ENCODE peak calls at places on chromosomes 16 and 17, in ten cellular contexts. One of them, this sample, is unnamed.

GRCh38 chr16:79316004-79316458 is 284.5 kb downstream of the MAF start:
- DNase-seq in esophagus muscularis mucosa: no peak
- DNase-seq in heart left ventricle: no peak
- DNase-seq in epithelial cell of esophagus: no peak
- DNase-seq in A549: no peak
- DNase-seq in hepatocyte: no peak
- DNase-seq in MCF 10A: no peak
- DNase-seq in progenitor cell of endocrine pancreas: no peak
- DNase-seq in OCI-LY7: no peak
- DNase-seq in ovary: no peak
- DNase-seq in this sample: no peak

GRCh38 chr16:75695708-75696107 is 5.6 kb downstream of the DUXB start:
- DNase-seq in esophagus muscularis mucosa: no peak
- DNase-seq in heart left ventricle: no peak
- DNase-seq in epithelial cell of esophagus: no peak
- DNase-seq in A549: peak
- DNase-seq in hepatocyte: no peak
- DNase-seq in MCF 10A: peak
- DNase-seq in progenitor cell of endocrine pancreas: no peak
- DNase-seq in OCI-LY7: peak
- DNase-seq in ovary: no peak
- DNase-seq in this sample: no peak

GRCh38 chr17:77887464-77888241 is 70.8 kb upstream of the TNRC6C start:
- DNase-seq in esophagus muscularis mucosa: peak
- DNase-seq in heart left ventricle: peak
- DNase-seq in epithelial cell of esophagus: no peak
- DNase-seq in A549: peak
- DNase-seq in hepatocyte: no peak
- DNase-seq in MCF 10A: peak
- DNase-seq in progenitor cell of endocrine pancreas: no peak
- DNase-seq in OCI-LY7: peak
- DNase-seq in ovary: peak
- DNase-seq in this sample: no peak

GRCh38 chr17:58764373-58764772 is 8.7 kb downstream of the PPM1E start:
- DNase-seq in esophagus muscularis mucosa: no peak
- DNase-seq in heart left ventricle: no peak
- DNase-seq in epithelial cell of esophagus: no peak
- DNase-seq in A549: no peak
- DNase-seq in hepatocyte: no peak
- DNase-seq in MCF 10A: no peak
- DNase-seq in progenitor cell of endocrine pancreas: no peak
- DNase-seq in OCI-LY7: no peak
- DNase-seq in ovary: no peak
- DNase-seq in this sample: no peak

GRCh38 chr17:29590979-29591736 is 1.7 kb upstream of the GIT1 start:
- DNase-seq in esophagus muscularis mucosa: no peak
- DNase-seq in heart left ventricle: peak
- DNase-seq in epithelial cell of esophagus: peak
- DNase-seq in A549: peak
- DNase-seq in hepatocyte: peak
- DNase-seq in MCF 10A: peak
- DNase-seq in progenitor cell of endocrine pancreas: no peak
- DNase-seq in OCI-LY7: peak
- DNase-seq in ovary: peak
- DNase-seq in this sample: no peak

GRCh38 chr17:82647593-82648164 is 565 bp downstream of the WDR45B start:
- DNase-seq in esophagus muscularis mucosa: no peak
- DNase-seq in heart left ventricle: no peak
- DNase-seq in epithelial cell of esophagus: peak
- DNase-seq in A549: peak
- DNase-seq in hepatocyte: peak
- DNase-seq in MCF 10A: peak
- DNase-seq in progenitor cell of endocrine pancreas: peak
- DNase-seq in OCI-LY7: peak
- DNase-seq in ovary: peak
- DNase-seq in this sample: peak

GRCh38 chr17:57909548-57909947 is 45.7 kb downstream of the CUEDC1 start:
- DNase-seq in esophagus muscularis mucosa: no peak
- DNase-seq in heart left ventricle: no peak
- DNase-seq in epithelial cell of esophagus: no peak
- DNase-seq in A549: no peak
- DNase-seq in hepatocyte: no peak
- DNase-seq in MCF 10A: no peak
- DNase-seq in progenitor cell of endocrine pancreas: no peak
- DNase-seq in OCI-LY7: no peak
- DNase-seq in ovary: no peak
- DNase-seq in this sample: no peak

GRCh38 chr17:43314582-43314981 is 80.8 kb upstream of the RNU2-1 start:
- DNase-seq in esophagus muscularis mucosa: no peak
- DNase-seq in heart left ventricle: no peak
- DNase-seq in epithelial cell of esophagus: no peak
- DNase-seq in A549: no peak
- DNase-seq in hepatocyte: no peak
- DNase-seq in MCF 10A: no peak
- DNase-seq in progenitor cell of endocrine pancreas: no peak
- DNase-seq in OCI-LY7: peak
- DNase-seq in ovary: no peak
- DNase-seq in this sample: no peak

GRCh38 chr17:36943250-36944220 is 5.2 kb upstream of the AATF start:
- DNase-seq in esophagus muscularis mucosa: no peak
- DNase-seq in heart left ventricle: no peak
- DNase-seq in epithelial cell of esophagus: no peak
- DNase-seq in A549: no peak
- DNase-seq in hepatocyte: peak
- DNase-seq in MCF 10A: no peak
- DNase-seq in progenitor cell of endocrine pancreas: no peak
- DNase-seq in OCI-LY7: no peak
- DNase-seq in ovary: no peak
- DNase-seq in this sample: no peak

GRCh38 chr17:76351526-76352071 is 2.1 kb downstream of the PRPSAP1 start:
- DNase-seq in esophagus muscularis mucosa: no peak
- DNase-seq in heart left ventricle: no peak
- DNase-seq in epithelial cell of esophagus: no peak
- DNase-seq in A549: no peak
- DNase-seq in hepatocyte: no peak
- DNase-seq in MCF 10A: no peak
- DNase-seq in progenitor cell of endocrine pancreas: no peak
- DNase-seq in OCI-LY7: no peak
- DNase-seq in ovary: no peak
- DNase-seq in this sample: no peak

GRCh38 chr17:76354317-76354729 is 607 bp upstream of the PRPSAP1 start:
- DNase-seq in esophagus muscularis mucosa: no peak
- DNase-seq in heart left ventricle: no peak
- DNase-seq in epithelial cell of esophagus: no peak
- DNase-seq in A549: no peak
- DNase-seq in hepatocyte: no peak
- DNase-seq in MCF 10A: no peak
- DNase-seq in progenitor cell of endocrine pancreas: no peak
- DNase-seq in OCI-LY7: no peak
- DNase-seq in ovary: no peak
- DNase-seq in this sample: no peak

GRCh38 chr17:76354747-76355310 is 1.1 kb upstream of the PRPSAP1 start:
- DNase-seq in esophagus muscularis mucosa: no peak
- DNase-seq in heart left ventricle: no peak
- DNase-seq in epithelial cell of esophagus: no peak
- DNase-seq in A549: no peak
- DNase-seq in hepatocyte: no peak
- DNase-seq in MCF 10A: no peak
- DNase-seq in progenitor cell of endocrine pancreas: no peak
- DNase-seq in OCI-LY7: peak
- DNase-seq in ovary: no peak
- DNase-seq in this sample: no peak

GRCh38 chr17:76353004-76353598 is 615 bp downstream of the PRPSAP1 start:
- DNase-seq in esophagus muscularis mucosa: no peak
- DNase-seq in heart left ventricle: peak
- DNase-seq in epithelial cell of esophagus: peak
- DNase-seq in A549: peak
- DNase-seq in hepatocyte: peak
- DNase-seq in MCF 10A: no peak
- DNase-seq in progenitor cell of endocrine pancreas: no peak
- DNase-seq in OCI-LY7: peak
- DNase-seq in ovary: peak
- DNase-seq in this sample: peak

GRCh38 chr17:76353599-76354316 is at the start of gene PRPSAP1:
- DNase-seq in esophagus muscularis mucosa: peak
- DNase-seq in heart left ventricle: peak
- DNase-seq in epithelial cell of esophagus: peak
- DNase-seq in A549: peak
- DNase-seq in hepatocyte: peak
- DNase-seq in MCF 10A: peak
- DNase-seq in progenitor cell of endocrine pancreas: peak
- DNase-seq in OCI-LY7: peak
- DNase-seq in ovary: peak
- DNase-seq in this sample: peak
- TF ChIP-seq CTCF in esophagus muscularis mucosa: peak
- TF ChIP-seq CTCF in heart left ventricle: peak
- TF ChIP-seq CTCF in epithelial cell of esophagus: peak
- TF ChIP-seq CTCF in A549: no peak
- TF ChIP-seq CTCF in hepatocyte: no peak
- TF ChIP-seq CTCF in MCF 10A: peak
- TF ChIP-seq CTCF in progenitor cell of endocrine pancreas: peak
- TF ChIP-seq CTCF in OCI-LY7: no peak
- TF ChIP-seq CTCF in ovary: peak
- TF ChIP-seq CTCF in this sample: no peak

GRCh38 chr17:21689604-21690003 is 2.7 kb upstream of the KCNJ18 start:
- DNase-seq in esophagus muscularis mucosa: no peak
- DNase-seq in heart left ventricle: peak
- DNase-seq in epithelial cell of esophagus: peak
- DNase-seq in A549: peak
- DNase-seq in hepatocyte: peak
- DNase-seq in MCF 10A: peak
- DNase-seq in progenitor cell of endocrine pancreas: no peak
- DNase-seq in OCI-LY7: no peak
- DNase-seq in ovary: peak
- DNase-seq in this sample: no peak

GRCh38 chr17:21688293-21688949 is 3.9 kb upstream of the KCNJ18 start:
- DNase-seq in esophagus muscularis mucosa: no peak
- DNase-seq in heart left ventricle: no peak
- DNase-seq in epithelial cell of esophagus: no peak
- DNase-seq in A549: no peak
- DNase-seq in hepatocyte: no peak
- DNase-seq in MCF 10A: no peak
- DNase-seq in progenitor cell of endocrine pancreas: no peak
- DNase-seq in OCI-LY7: no peak
- DNase-seq in ovary: no peak
- DNase-seq in this sample: no peak

GRCh38 chr17:21686165-21687015 is 5.9 kb upstream of the KCNJ18 start:
- DNase-seq in esophagus muscularis mucosa: no peak
- DNase-seq in heart left ventricle: no peak
- DNase-seq in epithelial cell of esophagus: no peak
- DNase-seq in A549: no peak
- DNase-seq in hepatocyte: no peak
- DNase-seq in MCF 10A: no peak
- DNase-seq in progenitor cell of endocrine pancreas: no peak
- DNase-seq in OCI-LY7: no peak
- DNase-seq in ovary: no peak
- DNase-seq in this sample: no peak

DNA sequence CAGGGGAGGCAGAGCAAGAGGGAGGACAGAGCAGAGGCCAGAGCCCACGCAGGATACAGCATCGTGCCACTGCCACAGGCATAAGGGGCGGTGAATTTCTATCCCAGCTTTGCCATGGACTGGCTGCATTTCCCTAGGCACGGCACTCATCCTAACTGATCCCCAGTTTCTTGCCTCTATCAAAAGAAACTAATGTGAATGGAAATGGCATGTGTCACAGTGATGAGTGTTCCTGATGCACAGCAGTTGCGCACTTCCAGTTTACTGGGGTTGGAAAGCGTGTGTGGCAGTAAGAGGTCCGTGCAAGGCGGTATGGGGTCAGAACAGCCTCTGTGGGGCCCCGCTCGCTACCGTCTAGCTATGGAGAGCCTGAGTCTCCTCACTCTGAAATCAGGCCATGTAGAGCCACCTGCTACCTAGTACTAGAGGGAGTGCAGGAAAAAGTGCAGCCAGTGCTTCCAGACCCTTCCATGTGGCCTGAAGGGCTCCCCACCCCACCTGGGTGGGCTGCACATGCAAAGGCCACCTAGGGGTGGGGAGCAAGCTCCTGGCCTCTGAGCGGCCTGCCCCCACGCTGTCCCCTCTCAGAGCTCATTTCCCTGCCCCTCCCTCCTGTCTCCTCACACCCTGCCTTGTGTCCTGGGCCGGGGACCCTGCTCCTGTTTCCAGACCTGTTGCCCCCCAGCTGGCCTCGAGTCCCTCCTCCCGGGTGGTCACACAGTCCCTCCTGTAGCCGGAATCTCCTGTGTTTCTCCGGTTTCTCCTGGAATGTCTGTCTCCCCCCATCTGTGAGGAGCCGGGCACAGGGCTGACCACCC is 5.0 kb upstream of the KCNJ18 start:
- DNase-seq in esophagus muscularis mucosa: no peak
- DNase-seq in heart left ventricle: no peak
- DNase-seq in epithelial cell of esophagus: no peak
- DNase-seq in A549: no peak
- DNase-seq in hepatocyte: no peak
- DNase-seq in MCF 10A: no peak
- DNase-seq in progenitor cell of endocrine pancreas: no peak
- DNase-seq in OCI-LY7: no peak
- DNase-seq in ovary: no peak
- DNase-seq in this sample: no peak
- TF ChIP-seq CTCF in esophagus muscularis mucosa: no peak
- TF ChIP-seq CTCF in heart left ventricle: no peak
- TF ChIP-seq CTCF in epithelial cell of esophagus: no peak
- TF ChIP-seq CTCF in A549: no peak
- TF ChIP-seq CTCF in hepatocyte: no peak
- TF ChIP-seq CTCF in MCF 10A: no peak
- TF ChIP-seq CTCF in progenitor cell of endocrine pancreas: no peak
- TF ChIP-seq CTCF in OCI-LY7: no peak
- TF ChIP-seq CTCF in ovary: no peak
- TF ChIP-seq CTCF in this sample: no peak

DNA sequence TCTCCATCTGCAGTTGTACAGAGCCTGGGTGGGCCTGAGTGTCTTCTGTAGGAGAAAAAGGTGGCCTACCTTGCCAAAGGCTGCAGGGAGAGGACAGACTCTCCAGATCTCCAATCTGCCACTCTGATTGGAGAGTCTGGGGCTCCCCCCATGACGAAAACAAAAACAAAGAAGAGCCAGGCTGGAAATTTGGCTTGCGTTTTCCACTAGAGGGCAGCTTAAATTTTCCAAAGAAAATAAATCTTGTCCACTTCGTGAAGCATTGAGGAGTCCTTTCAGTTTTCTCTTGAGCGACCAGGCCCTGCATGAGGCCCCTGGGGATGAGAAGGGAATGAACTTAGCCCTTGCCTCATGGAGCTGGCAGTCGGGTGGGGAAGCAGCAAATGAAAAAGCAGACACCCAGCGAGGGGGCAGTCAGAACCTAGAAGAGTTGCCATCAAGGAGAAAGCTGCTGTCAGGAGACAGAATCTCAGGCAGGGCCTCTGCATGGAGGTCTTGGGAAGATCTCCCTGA is 8.2 kb upstream of the SHCBP1 start:
- DNase-seq in esophagus muscularis mucosa: no peak
- DNase-seq in heart left ventricle: no peak
- DNase-seq in epithelial cell of esophagus: peak
- DNase-seq in A549: peak
- DNase-seq in hepatocyte: peak
- DNase-seq in MCF 10A: peak
- DNase-seq in progenitor cell of endocrine pancreas: no peak
- DNase-seq in OCI-LY7: no peak
- DNase-seq in ovary: no peak
- DNase-seq in this sample: peak
- TF ChIP-seq CTCF in esophagus muscularis mucosa: no peak
- TF ChIP-seq CTCF in heart left ventricle: no peak
- TF ChIP-seq CTCF in epithelial cell of esophagus: peak
- TF ChIP-seq CTCF in A549: peak
- TF ChIP-seq CTCF in hepatocyte: peak
- TF ChIP-seq CTCF in MCF 10A: peak
- TF ChIP-seq CTCF in progenitor cell of endocrine pancreas: peak
- TF ChIP-seq CTCF in OCI-LY7: peak
- TF ChIP-seq CTCF in ovary: no peak
- TF ChIP-seq CTCF in this sample: peak

GRCh38 chr17:48101012-48101720 is at the start of gene CBX1:
- DNase-seq in esophagus muscularis mucosa: peak
- DNase-seq in heart left ventricle: peak
- DNase-seq in epithelial cell of esophagus: peak
- DNase-seq in A549: peak
- DNase-seq in hepatocyte: peak
- DNase-seq in MCF 10A: peak
- DNase-seq in progenitor cell of endocrine pancreas: peak
- DNase-seq in OCI-LY7: peak
- DNase-seq in ovary: peak
- DNase-seq in this sample: peak
- TF ChIP-seq CTCF in esophagus muscularis mucosa: no peak
- TF ChIP-seq CTCF in heart left ventricle: no peak
- TF ChIP-seq CTCF in epithelial cell of esophagus: no peak
- TF ChIP-seq CTCF in A549: no peak
- TF ChIP-seq CTCF in hepatocyte: no peak
- TF ChIP-seq CTCF in MCF 10A: no peak
- TF ChIP-seq CTCF in progenitor cell of endocrine pancreas: no peak
- TF ChIP-seq CTCF in OCI-LY7: no peak
- TF ChIP-seq CTCF in ovary: no peak
- TF ChIP-seq CTCF in this sample: no peak